ENCODE peak calls at places on chromosomes 4 and X, in six cellular contexts. L is upper lobe of left lung, J is A549, X is HepG2, A is GM12878, D is K562. R is an unnamed sample.

GRCh38 chr4:185868983-185869938 is 57.3 kb upstream of the SORBS2 start:
- ATAC-seq in L (no peak), D (no peak), A (no peak), J (no peak), X (no peak), R (peak)

GRCh38 chr4:118280501-118281218 is 72.1 kb downstream of the PRSS12 start:
- ATAC-seq in L (peak), X (peak), A (peak), J (no peak), D (peak), R (no peak)

GRCh38 chrX:143648705-143649104 is 12.8 kb upstream of the SLITRK4 start:
- ATAC-seq in J (no peak), X (peak), L (no peak), A (peak), D (no peak), R (no peak)

GRCh38 chrX:133913009-133913408 is 72.4 kb downstream of the GPC3 start:
- ATAC-seq in A (no peak), X (no peak), D (no peak), L (no peak), J (no peak), R (no peak)

GRCh38 chrX:41912922-41913321 is 10.4 kb downstream of the CASK start:
- ATAC-seq in D (no peak), L (no peak), X (no peak), J (no peak), A (peak), R (no peak)

GRCh38 chr4:13306356-13306755 is 177.8 kb downstream of the RAB28 start:
- ATAC-seq in J (no peak), A (no peak), X (no peak), D (no peak), L (no peak), R (no peak)

GRCh38 chr4:99945718-99946345 is 586 bp downstream of the DNAJB14 start:
- ATAC-seq in A (peak), L (peak), J (peak), X (peak), D (peak), R (no peak)

GRCh38 chrX:19595036-19595435 is 79.7 kb upstream of the MAP3K15 start:
- ATAC-seq in J (no peak), X (no peak), A (no peak), L (peak), D (no peak), R (peak)

GRCh38 chr4:168335621-168336020 is 17.1 kb upstream of the DDX60 start:
- ATAC-seq in A (no peak), L (no peak), J (no peak), D (no peak), X (no peak), R (no peak)

GRCh38 chr4:165403667-165404066 is 24.9 kb downstream of the CPE start:
- ATAC-seq in A (no peak), L (no peak), J (no peak), X (peak), D (peak), R (no peak)

GRCh38 chr4:110139815-110140214 is 58.6 kb downstream of the ELOVL6 start:
- ATAC-seq in D (peak), J (no peak), A (no peak), X (no peak), L (no peak), R (no peak)

GRCh38 chr4:53644607-53645006 is 53.3 kb upstream of the LNX1 start:
- ATAC-seq in A (peak), J (no peak), L (peak), X (peak), D (no peak), R (no peak)

GRCh38 chrX:100829730-100830129 is 9.5 kb downstream of the CSTF2 start:
- ATAC-seq in A (peak), L (no peak), X (no peak), J (no peak), D (no peak), R (no peak)

GRCh38 chr4:2591189-2591588 is 54.7 kb downstream of the FAM193A start:
- ATAC-seq in J (no peak), X (no peak), A (peak), L (peak), D (peak), R (no peak)

GRCh38 chrX:17550011-17550410 is 175.0 kb downstream of the NHS start:
- ATAC-seq in A (no peak), X (no peak), L (no peak), D (no peak), J (no peak), R (no peak)

GRCh38 chr4:87119965-87120364 is 100.5 kb downstream of the KLHL8 start:
- ATAC-seq in J (no peak), D (no peak), L (no peak), A (peak), X (no peak), R (no peak)

GRCh38 chr4:184815046-184815877 is 10.5 kb downstream of the ACSL1 start:
- ATAC-seq in A (peak), L (peak), J (peak), D (peak), X (peak), R (peak)

GRCh38 chr4:83240379-83240875 is 44.2 kb downstream of the COQ2 start:
- ATAC-seq in J (no peak), A (peak), D (no peak), L (peak), X (no peak), R (peak)

GRCh38 chr4:83599183-83599582 is 63.3 kb downstream of the GPAT3 start:
- ATAC-seq in J (no peak), X (peak), D (peak), L (peak), A (peak), R (no peak)

GRCh38 chrX:68183612-68184214 is 249.6 kb downstream of the OPHN1 start:
- ATAC-seq in X (peak), D (peak), J (no peak), L (no peak), A (peak), R (no peak)

GRCh38 chr4:10185518-10186227 is 69.1 kb upstream of the WDR1 start:
- ATAC-seq in D (peak), X (no peak), A (no peak), J (no peak), L (no peak), R (no peak)

DNA sequence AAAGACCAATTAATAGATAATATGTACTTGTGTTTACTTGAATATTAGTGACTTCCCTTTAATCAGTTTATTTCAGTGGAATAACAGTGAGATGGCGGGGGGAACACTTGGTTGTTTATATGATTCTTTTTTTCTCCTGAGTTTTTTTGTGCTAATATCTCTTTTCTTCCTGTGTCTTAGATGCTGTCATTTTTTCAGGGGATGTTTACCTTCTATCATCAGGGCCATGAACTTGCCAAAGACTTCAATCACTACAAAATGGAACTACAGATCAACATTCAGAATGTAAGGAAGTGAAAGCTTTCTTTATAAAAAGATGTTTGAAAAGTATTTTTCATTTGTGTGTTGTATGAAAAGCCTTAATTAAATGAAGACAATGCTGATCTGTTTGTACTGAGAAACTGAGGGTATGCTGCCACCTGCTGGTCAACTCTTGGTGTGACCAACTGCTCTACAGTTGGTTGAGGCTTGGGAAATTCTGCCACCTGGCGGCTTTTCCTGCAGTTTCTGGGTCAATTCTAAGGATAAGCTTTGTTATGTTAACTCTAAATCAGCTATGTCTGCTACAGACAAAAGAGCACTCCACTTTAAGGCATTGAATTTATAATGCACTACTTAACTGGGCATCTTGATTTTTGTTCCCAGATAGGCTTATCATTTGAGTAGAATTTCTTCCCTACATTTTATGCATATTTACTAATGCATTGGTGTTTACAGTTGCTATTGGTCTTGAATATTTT is 134.8 kb downstream of the ARHGAP10 start:
- ATAC-seq in D (peak), L (peak), X (peak), J (peak), A (peak), R (peak)
- TF ChIP-seq EP300 in D (no peak), L (no peak), X (no peak), J (no peak), A (no peak), R (no peak)

DNA sequence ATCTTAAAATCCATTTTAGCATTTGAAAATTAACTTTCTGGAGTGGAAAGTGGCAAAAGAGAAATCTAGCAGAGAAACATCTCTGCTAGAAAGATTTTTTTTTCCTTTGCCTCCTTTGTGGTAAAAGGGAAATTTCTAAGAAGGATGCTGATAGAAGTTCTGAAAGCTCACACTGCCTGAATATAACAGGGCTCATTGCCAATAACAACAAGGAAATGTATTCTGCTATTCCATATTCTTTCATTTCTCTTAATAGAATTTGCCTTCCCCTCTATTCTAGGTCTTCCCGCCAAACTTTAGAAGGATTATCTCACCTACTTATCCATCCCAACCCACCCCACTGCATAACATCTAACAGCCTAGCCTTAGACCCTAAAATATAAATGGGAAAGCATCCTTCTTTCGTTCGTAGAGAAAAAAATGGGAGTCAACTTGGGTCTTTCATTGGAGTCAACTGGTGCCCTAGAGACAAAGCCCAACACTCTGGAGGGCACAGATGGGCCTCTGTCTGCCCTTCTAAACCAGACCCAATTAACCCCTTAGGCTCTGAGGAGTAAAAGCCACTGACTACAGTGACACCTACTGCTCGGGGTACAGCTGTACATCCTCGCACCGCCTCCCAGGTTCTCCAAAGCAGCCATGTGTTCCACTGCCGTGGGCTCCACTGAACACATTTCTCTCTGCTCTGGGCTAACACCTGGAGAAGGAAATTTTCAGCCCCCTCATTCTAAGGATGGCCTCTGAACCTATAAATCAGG is 103.9 kb downstream of the MAML3 start:
- ATAC-seq in A (peak), L (no peak), J (peak), D (peak), X (peak), R (no peak)
- H3K4me3 ChIP-seq in A (no peak), L (no peak), J (peak), D (no peak), X (no peak), R (peak)

DNA sequence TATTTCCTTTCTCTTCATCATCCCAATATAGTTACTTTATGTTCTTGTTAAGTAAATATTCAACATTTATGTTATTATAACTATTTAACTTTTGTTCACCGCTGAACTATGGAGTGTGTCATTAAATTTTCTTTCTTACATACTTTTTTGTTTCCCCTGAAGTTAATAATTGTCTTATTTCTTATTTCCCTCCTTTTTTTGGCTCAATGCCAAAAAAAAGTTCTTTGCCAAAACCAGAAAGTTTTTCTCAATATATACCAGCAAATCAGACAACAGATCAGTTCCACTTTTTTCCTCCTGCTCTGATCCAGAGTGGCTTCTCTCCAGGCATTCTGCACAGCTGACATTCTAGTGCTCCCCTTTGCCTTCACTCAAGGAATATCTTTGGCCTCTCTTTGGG is 187.0 kb upstream of the PPARGC1A start:
- ATAC-seq in X (no peak), L (no peak), D (no peak), J (no peak), A (no peak), R (no peak)
- TF ChIP-seq EP300 in X (no peak), L (no peak), D (no peak), J (no peak), A (no peak), R (no peak)

GRCh38 chrX:154516655-154517100 is 646 bp upstream of the FAM3A start:
- ATAC-seq in A (no peak), X (peak), D (peak), J (peak), L (peak), R (peak)
- H3K4me3 ChIP-seq in A (peak), X (peak), D (peak), J (peak), L (peak), R (peak)

R was measured in gastroesophageal sphincter.